ENCODE peak calls at places on chromosomes 3 and 15, in nine cellular contexts. H, T, X, F, P, B, Q, N and E are unnamed samples.

GRCh38 chr15:20657084-20657483 is 115.5 kb upstream of the GOLGA6L6 start:
- DNase-seq in H (no peak), T (no peak), X (no peak), F (no peak), P (no peak), B (no peak), Q (no peak), N (no peak), E (no peak)

GRCh38 chr3:30631237-30631961 is 25.0 kb downstream of the TGFBR2 start:
- DNase-seq in H (no peak), T (peak; percentile 34), X (no peak), F (peak; percentile 81), P (peak; percentile 40), B (no peak), Q (no peak), N (no peak), E (no peak)

GRCh38 chr3:76026379-76026778 is 241.0 kb upstream of the ZNF717 start:
- DNase-seq in H (no peak), T (no peak), X (no peak), F (no peak), P (no peak), B (no peak), Q (no peak), N (no peak), E (no peak)

GRCh38 chr3:106215047-106215446 is 346.2 kb upstream of the CBLB start:
- DNase-seq in H (no peak), T (no peak), X (no peak), F (no peak), P (peak; percentile 47), B (no peak), Q (no peak), N (no peak), E (no peak)

GRCh38 chr3:59321881-59322540 is 272.2 kb upstream of the CFAP20DC start:
- DNase-seq in H (no peak), T (no peak), X (no peak), F (no peak), P (peak; percentile 4), B (no peak), Q (no peak), N (no peak), E (no peak)

GRCh38 chr3:107644631-107645030 is 121.9 kb downstream of the BBX start:
- DNase-seq in H (no peak), T (no peak), X (no peak), F (no peak), P (peak; percentile 50), B (peak; percentile 17), Q (no peak), N (no peak), E (no peak)

GRCh38 chr15:88954431-88955277 is 41.5 kb upstream of the MFGE8 start:
- DNase-seq in H (no peak), T (peak; percentile 3), X (no peak), F (no peak), P (no peak), B (no peak), Q (no peak), N (no peak), E (no peak)

GRCh38 chr15:30770759-30771158 is 133.0 kb upstream of the FAN1 start:
- DNase-seq in H (no peak), T (no peak), X (no peak), F (no peak), P (no peak), B (no peak), Q (no peak), N (no peak), E (no peak)

GRCh38 chr3:33658971-33659848 is 58.8 kb downstream of the CLASP2 start:
- DNase-seq in H (peak; percentile 15), T (peak; percentile 44), X (peak; percentile 91), F (no peak), P (peak; percentile 85), B (peak; percentile 17), Q (peak; percentile 69), N (no peak), E (no peak)

GRCh38 chr15:69524296-69524695 is 71.7 kb downstream of the RPLP1 start:
- DNase-seq in H (no peak), T (no peak), X (no peak), F (no peak), P (no peak), B (no peak), Q (no peak), N (no peak), E (no peak)

GRCh38 chr3:139355502-139355901 is 11.7 kb downstream of the MRPS22 start:
- DNase-seq in H (no peak), T (no peak), X (no peak), F (no peak), P (no peak), B (no peak), Q (no peak), N (no peak), E (no peak)

GRCh38 chr15:60077581-60078359 is 73.7 kb downstream of the FOXB1 start:
- DNase-seq in H (no peak), T (no peak), X (no peak), F (no peak), P (no peak), B (no peak), Q (no peak), N (no peak), E (no peak)

GRCh38 chr3:28287046-28287445 is 45.6 kb downstream of the CMC1 start:
- DNase-seq in H (no peak), T (no peak), X (no peak), F (no peak), P (no peak), B (no peak), Q (no peak), N (no peak), E (no peak)

GRCh38 chr3:195763843-195764825 is 43.4 kb downstream of the MUC20 start:
- DNase-seq in H (no peak), T (no peak), X (no peak), F (no peak), P (no peak), B (no peak), Q (no peak), N (no peak), E (no peak)

GRCh38 chr15:72961326-72961725 is 90.9 kb upstream of the NEO1 start:
- DNase-seq in H (no peak), T (no peak), X (no peak), F (no peak), P (no peak), B (no peak), Q (no peak), N (no peak), E (peak; percentile 39)

GRCh38 chr3:123719785-123720531 is 135.1 kb upstream of the HACD2 start:
- DNase-seq in H (no peak), T (no peak), X (no peak), F (no peak), P (no peak), B (no peak), Q (peak; percentile 65), N (no peak), E (no peak)

GRCh38 chr3:13463618-13464400 is 16.3 kb upstream of the HDAC11 start:
- DNase-seq in H (no peak), T (no peak), X (no peak), F (no peak), P (no peak), B (no peak), Q (no peak), N (no peak), E (no peak)

GRCh38 chr3:90062631-90063200 is 955.3 kb downstream of the EPHA3 start:
- DNase-seq in H (no peak), T (no peak), X (no peak), F (no peak), P (no peak), B (no peak), Q (no peak), N (no peak), E (no peak)

GRCh38 chr15:70091649-70092461 is 5.9 kb downstream of the TLE3 start:
- DNase-seq in H (no peak), T (no peak), X (no peak), F (no peak), P (no peak), B (no peak), Q (no peak), N (no peak), E (no peak)

GRCh38 chr3:155382396-155383042 is 89.0 kb upstream of the STRIT1 start:
- DNase-seq in H (peak; percentile 9), T (peak; percentile 41), X (peak; percentile 48), F (peak; percentile 63), P (peak; percentile 77), B (peak; percentile 53), Q (no peak), N (peak; percentile 66), E (no peak)

GRCh38 chr3:189270248-189270832 is 98.6 kb downstream of the TPRG1 start:
- DNase-seq in H (no peak), T (peak; percentile 62), X (peak; percentile 75), F (peak; percentile 73), P (peak; percentile 85), B (peak; percentile 76), Q (no peak), N (peak; percentile 50), E (no peak)

GRCh38 chr3:50675179-50676030 is 678 bp downstream of the DOCK3 start:
- DNase-seq in H (no peak), T (peak; percentile 13), X (peak; percentile 36), F (no peak), P (no peak), B (no peak), Q (no peak), N (no peak), E (peak; percentile 31)

GRCh38 chr3:43691120-43692002 is 623 bp downstream of the ABHD5 start:
- DNase-seq in H (peak; percentile 28), T (no peak), X (peak; percentile 58), F (peak; percentile 68), P (peak; percentile 56), B (no peak), Q (peak; percentile 86), N (peak; percentile 41), E (peak; percentile 93)

GRCh38 chr3:59023612-59024011 is 26.2 kb downstream of the CFAP20DC start:
- DNase-seq in H (no peak), T (no peak), X (no peak), F (no peak), P (no peak), B (no peak), Q (no peak), N (no peak), E (no peak)

GRCh38 chr3:157195965-157196364 is 36.0 kb upstream of the CCNL1 start:
- DNase-seq in H (no peak), T (no peak), X (no peak), F (no peak), P (peak; percentile 17), B (no peak), Q (no peak), N (no peak), E (no peak)

GRCh38 chr3:14143826-14144225 is 19.0 kb downstream of the TMEM43 start:
- DNase-seq in H (no peak), T (peak; percentile 54), X (no peak), F (no peak), P (peak; percentile 97), B (peak; percentile 62), Q (no peak), N (peak; percentile 95), E (no peak)

GRCh38 chr3:76753599-76753998 is 286.3 kb upstream of the ROBO2 start:
- DNase-seq in H (no peak), T (no peak), X (peak; percentile 21), F (no peak), P (no peak), B (no peak), Q (no peak), N (no peak), E (no peak)

GRCh38 chr3:195129644-195130492 is 141.1 kb downstream of the XXYLT1 start:
- DNase-seq in H (peak; percentile 62), T (no peak), X (no peak), F (no peak), P (no peak), B (no peak), Q (no peak), N (no peak), E (no peak)

GRCh38 chr15:84892786-84893307 is 8.4 kb downstream of the SLC28A1 start:
- DNase-seq in H (no peak), T (no peak), X (no peak), F (no peak), P (no peak), B (no peak), Q (no peak), N (no peak), E (no peak)

GRCh38 chr15:91255788-91256187 is 155.7 kb downstream of the SV2B start:
- DNase-seq in H (no peak), T (no peak), X (no peak), F (no peak), P (no peak), B (no peak), Q (no peak), N (no peak), E (no peak)

GRCh38 chr3:175748087-175748732 is 889.1 kb downstream of the NAALADL2 start:
- DNase-seq in H (no peak), T (no peak), X (no peak), F (no peak), P (peak; percentile 6), B (no peak), Q (no peak), N (no peak), E (no peak)